ENCODE peak calls at places on chromosomes 6 and 20, in seven cellular contexts. T is GM06990, R is hepatocyte, I is lower lobe of right lung, V is upper lobe of right lung, P is foreskin fibroblast, U is A549. Y is an unnamed sample.
A peak's percentile ranks its signal among the peaks of the same experiment; 100 is the strongest.

GRCh38 chr6:158707120-158707519 is 57.3 kb downstream of the SYTL3 start:
- DNase-seq in V (peak; percentile 76), R (peak; percentile 83), P (peak; percentile 69), U (peak; percentile 60), I (peak; percentile 70), T (no peak), Y (no peak)

GRCh38 chr20:31821427-31821826 is 2.3 kb downstream of the MYLK2 start:
- DNase-seq in I (no peak), U (no peak), P (no peak), R (no peak), T (no peak), V (peak; percentile 47), Y (no peak)

GRCh38 chr20:45157977-45158376 is 16.7 kb upstream of the PI3 start:
- DNase-seq in U (peak; percentile 16), V (no peak), T (no peak), P (peak; percentile 75), I (no peak), R (peak; percentile 45), Y (peak; percentile 35)

GRCh38 chr6:10478187-10479040 is 42.7 kb upstream of the GCNT2 start:
- DNase-seq in T (peak; percentile 18), U (peak; percentile 54), V (no peak), P (peak; percentile 66), I (no peak), R (peak; percentile 61), Y (peak; percentile 19)

GRCh38 chr20:51121901-51122412 is 99.0 kb upstream of the KCNG1 start:
- DNase-seq in T (no peak), R (no peak), I (no peak), U (peak; percentile 43), P (peak; percentile 19), V (no peak), Y (no peak)

GRCh38 chr20:50244352-50245149 is 53.9 kb downstream of the CEBPB start:
- DNase-seq in R (no peak), T (no peak), U (no peak), I (no peak), V (no peak), P (no peak), Y (no peak)

GRCh38 chr6:147132889-147133288 is 71.3 kb upstream of the STXBP5 start:
- DNase-seq in R (no peak), U (no peak), P (peak; percentile 58), I (no peak), T (no peak), V (no peak), Y (no peak)

GRCh38 chr6:163897669-163898068 is 483.2 kb downstream of the QKI start:
- DNase-seq in R (no peak), U (no peak), V (no peak), P (no peak), I (no peak), T (no peak), Y (no peak)

GRCh38 chr6:70221025-70221714 is 81.7 kb downstream of the COL9A1 start:
- DNase-seq in P (peak; percentile 17), V (no peak), U (peak; percentile 12), I (no peak), T (no peak), R (peak; percentile 66), Y (peak; percentile 12)

GRCh38 chr6:164207024-164207423 is 792.5 kb downstream of the QKI start:
- DNase-seq in R (no peak), I (no peak), V (no peak), T (no peak), P (no peak), U (no peak), Y (no peak)

GRCh38 chr20:3686867-3687321 is 5.1 kb upstream of the ADAM33 start:
- DNase-seq in R (peak; percentile 58), P (peak; percentile 95), I (no peak), V (no peak), T (no peak), U (no peak), Y (peak; percentile 86)

GRCh38 chr6:123575218-123575617 is 61.5 kb downstream of the TRDN start:
- DNase-seq in U (no peak), V (no peak), P (no peak), T (no peak), I (no peak), R (no peak), Y (no peak)

GRCh38 chr20:38193586-38194105 is 28.6 kb upstream of the TGM2 start:
- DNase-seq in T (no peak), V (no peak), I (no peak), R (no peak), P (no peak), U (no peak), Y (no peak)

GRCh38 chr6:99613705-99614429 is 7.2 kb downstream of the PRDM13 start:
- DNase-seq in U (peak; percentile 16), P (peak; percentile 31), I (peak; percentile 46), R (peak; percentile 32), V (no peak), T (peak; percentile 75), Y (no peak)

DNA sequence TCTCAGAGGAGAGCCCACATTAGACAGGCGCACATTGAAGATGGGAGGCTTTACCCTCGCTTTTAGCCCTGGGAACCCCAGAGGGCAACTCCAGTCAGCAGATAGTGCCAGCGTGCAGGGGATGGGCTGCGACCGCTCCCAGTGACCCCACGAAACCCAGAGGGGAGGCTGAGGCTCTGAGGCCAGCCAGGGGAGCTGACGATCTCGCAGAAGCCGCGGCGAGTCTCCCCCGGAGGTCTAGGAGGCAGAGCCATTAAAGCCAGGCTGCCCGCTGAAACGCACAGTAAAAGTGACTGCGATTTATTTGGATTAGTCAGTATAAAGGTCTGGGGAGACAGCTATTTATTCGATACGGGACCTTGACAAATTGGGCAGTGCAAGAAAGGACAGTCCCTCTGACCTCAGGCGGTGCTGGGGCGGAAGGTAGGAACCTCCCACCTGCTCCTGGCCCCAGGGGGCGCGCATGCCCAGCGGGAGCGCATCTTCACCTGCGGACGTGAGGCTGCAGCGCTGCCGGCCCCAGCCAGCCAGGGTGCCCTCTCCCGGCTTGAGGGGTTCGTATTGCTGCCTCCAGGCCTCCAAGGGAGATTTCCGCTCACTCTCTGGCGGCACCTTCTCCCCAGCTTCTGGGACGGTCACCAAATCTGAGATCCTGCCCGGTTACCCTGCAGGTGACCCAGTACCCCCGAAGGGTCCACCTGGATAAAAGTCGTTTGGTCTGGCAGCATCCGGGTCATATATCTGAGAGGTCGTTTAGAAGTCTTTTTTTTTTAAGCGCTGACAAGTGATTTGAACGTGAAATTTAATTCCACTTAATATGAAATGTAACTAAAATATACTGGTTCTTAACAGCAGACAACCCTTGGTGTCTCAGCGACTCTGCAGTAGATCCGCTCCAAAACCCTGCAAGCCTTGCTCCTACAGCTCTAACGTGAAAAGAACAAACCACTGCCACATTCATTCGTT is 34.0 kb upstream of the TCF21 start:
- DNase-seq in V (no peak), U (no peak), P (peak; percentile 33), R (peak; percentile 28), T (peak; percentile 23), I (no peak), Y (no peak)
- H3K4me3 ChIP-seq in V (peak overlapping the region; percentile 9), U (no peak overlapping the region), P (no peak overlapping the region), R (peak overlapping the region; percentile 21), T (no peak overlapping the region), I (no peak overlapping the region), Y (peak overlapping the region; percentile 22)

GRCh38 chr6:109781001-109781400 is 89.9 kb downstream of the FIG4 start:
- DNase-seq in P (peak; percentile 8), I (no peak), U (no peak), T (no peak), R (no peak), V (no peak), Y (no peak)

GRCh38 chr6:109787312-109787711 is 96.2 kb downstream of the FIG4 start:
- DNase-seq in V (no peak), T (no peak), P (no peak), R (no peak), U (no peak), I (no peak), Y (no peak)

GRCh38 chr6:109782401-109783046 is 91.4 kb downstream of the FIG4 start:
- DNase-seq in R (no peak), T (no peak), P (no peak), U (no peak), V (no peak), I (no peak), Y (no peak)

GRCh38 chr6:109788687-109789086 is 97.6 kb downstream of the FIG4 start:
- DNase-seq in U (no peak), R (no peak), T (no peak), I (no peak), P (peak; percentile 17), V (no peak), Y (peak; percentile 45)

GRCh38 chr6:109783245-109783990 is 92.3 kb downstream of the FIG4 start:
- DNase-seq in R (no peak), I (no peak), U (no peak), V (no peak), T (no peak), P (peak; percentile 52), Y (no peak)
- TF ChIP-seq CTCF in R (peak; percentile 11), I (peak; percentile 19), U (no peak), V (peak; percentile 21), T (peak; percentile 21), P (peak; percentile 20), Y (peak; percentile 27)

GRCh38 chr6:767755-768512 is 75.0 kb upstream of the EXOC2 start:
- DNase-seq in P (no peak), T (no peak), I (no peak), V (no peak), R (no peak), U (no peak), Y (no peak)

GRCh38 chr6:760982-761955 is 68.3 kb upstream of the EXOC2 start:
- DNase-seq in R (peak; percentile 58), U (no peak), P (peak; percentile 67), I (no peak), T (no peak), V (no peak), Y (no peak)

DNA sequence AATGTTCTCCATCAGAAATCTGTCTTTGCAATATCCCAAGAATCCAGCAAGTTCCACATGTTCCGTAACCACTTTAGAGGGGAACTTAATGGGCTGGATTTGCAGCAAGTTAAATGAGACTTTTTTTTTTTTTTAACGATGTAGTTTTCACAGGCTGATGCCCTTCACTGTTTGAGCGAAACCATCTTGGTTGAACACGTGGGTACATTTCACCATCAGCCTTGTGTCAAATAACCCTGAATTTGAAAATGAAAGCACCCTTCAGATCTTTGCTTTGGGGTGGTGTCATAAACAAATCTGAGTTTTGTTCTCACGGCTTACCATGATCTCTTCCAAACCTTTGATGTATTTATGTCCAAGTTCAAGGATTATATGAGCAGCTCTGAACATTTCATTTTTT is 73.7 kb upstream of the EXOC2 start:
- DNase-seq in P (peak; percentile 59), U (no peak), R (no peak), V (no peak), T (no peak), I (no peak), Y (no peak)
- H3K4me3 ChIP-seq in P (peak overlapping the region; percentile 32), U (no peak overlapping the region), R (no peak overlapping the region), V (peak overlapping the region; percentile 18), T (no peak overlapping the region), I (peak overlapping the region; percentile 24), Y (no peak overlapping the region)

DNA sequence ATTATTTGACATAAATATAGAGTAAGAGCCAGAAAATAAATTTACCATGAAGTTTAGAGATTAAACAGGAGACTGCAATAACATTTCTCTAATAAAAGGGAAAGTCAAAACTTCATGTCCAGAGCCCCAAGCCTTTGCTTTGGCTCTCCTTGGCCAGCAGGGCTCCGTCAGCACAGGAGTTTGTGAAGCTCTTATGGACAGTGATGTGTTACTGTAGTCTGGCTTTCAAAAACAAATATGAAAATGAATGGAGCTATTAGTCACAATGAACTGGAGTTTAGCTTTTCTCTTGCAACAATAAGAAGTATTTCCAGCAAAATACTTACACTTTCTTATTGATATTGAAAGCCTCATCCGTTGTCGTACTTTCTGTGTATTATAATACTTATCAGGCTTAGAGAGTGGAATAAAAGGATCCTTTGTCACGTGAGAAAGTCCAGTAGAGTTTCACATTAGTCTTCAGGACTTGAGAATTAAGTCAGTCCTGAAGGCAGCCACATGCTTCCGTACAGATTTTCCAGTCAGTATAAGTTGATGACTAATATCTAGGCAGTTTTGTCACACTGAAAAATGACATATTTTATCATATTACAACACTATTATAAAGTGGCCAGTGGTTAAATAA is 117.0 kb upstream of the PRL start:
- DNase-seq in P (peak; percentile 41), T (no peak), R (no peak), I (no peak), V (no peak), U (no peak), Y (peak; percentile 24)
- TF ChIP-seq CTCF in P (no peak), T (no peak), R (peak; percentile 7), I (no peak), V (no peak), U (no peak), Y (peak; percentile 38)